ENCODE peak calls at places on chromosomes 11 and 22, in five cellular contexts. One of them, this sample, is unnamed.

GRCh38 chr11:133012803-133013202 is 519.5 kb downstream of the OPCML start:
- DNase-seq in WTC11: no peak
- DNase-seq in H1: no peak
- DNase-seq in A549: no peak
- DNase-seq in endothelial cell of umbilical vein: no peak
- DNase-seq in this sample: no peak

GRCh38 chr22:22005945-22006595 is 23.5 kb upstream of the TOP3B start:
- DNase-seq in H1: no peak
- DNase-seq in A549: no peak
- DNase-seq in WTC11: no peak
- DNase-seq in endothelial cell of umbilical vein: no peak
- DNase-seq in this sample: no peak

GRCh38 chr11:15969281-15969680 is 387.1 kb downstream of the SOX6 start:
- DNase-seq in A549: peak; percentile 35
- DNase-seq in WTC11: no peak
- DNase-seq in endothelial cell of umbilical vein: peak; percentile 85
- DNase-seq in H1: no peak
- DNase-seq in this sample: peak; percentile 78

GRCh38 chr11:121534131-121535093 is 81.6 kb upstream of the SORL1-AS1 start:
- DNase-seq in WTC11: no peak
- DNase-seq in H1: no peak
- DNase-seq in endothelial cell of umbilical vein: no peak
- DNase-seq in A549: no peak
- DNase-seq in this sample: no peak

GRCh38 chr11:35567737-35568465 is 42.5 kb upstream of the PAMR1 start:
- DNase-seq in endothelial cell of umbilical vein: no peak
- DNase-seq in WTC11: no peak
- DNase-seq in A549: no peak
- DNase-seq in H1: no peak
- DNase-seq in this sample: no peak

GRCh38 chr11:27487706-27488105 is 15.1 kb upstream of the LGR4 start:
- DNase-seq in endothelial cell of umbilical vein: no peak
- DNase-seq in WTC11: no peak
- DNase-seq in H1: no peak
- DNase-seq in A549: no peak
- DNase-seq in this sample: no peak

GRCh38 chr11:66267379-66268209 is 845 bp upstream of the RAB1B start:
- DNase-seq in A549: peak; percentile 73
- DNase-seq in WTC11: peak; percentile 86
- DNase-seq in H1: peak; percentile 51
- DNase-seq in endothelial cell of umbilical vein: peak; percentile 91
- DNase-seq in this sample: peak; percentile 89

GRCh38 chr11:64723907-64724862 is 1.2 kb upstream of the NRXN2 start:
- DNase-seq in H1: no peak
- DNase-seq in endothelial cell of umbilical vein: no peak
- DNase-seq in A549: no peak
- DNase-seq in WTC11: no peak
- DNase-seq in this sample: peak; percentile 55

GRCh38 chr11:17063171-17064002 is 14.1 kb downstream of the RPS13 start:
- DNase-seq in H1: peak; percentile 46
- DNase-seq in WTC11: peak; percentile 88
- DNase-seq in A549: peak; percentile 54
- DNase-seq in endothelial cell of umbilical vein: peak; percentile 46
- DNase-seq in this sample: peak; percentile 66

GRCh38 chr11:105389952-105390351 is 219.9 kb upstream of the GRIA4 start:
- DNase-seq in H1: peak; percentile 19
- DNase-seq in WTC11: peak; percentile 51
- DNase-seq in endothelial cell of umbilical vein: no peak
- DNase-seq in A549: no peak
- DNase-seq in this sample: no peak

GRCh38 chr11:130427581-130428211 is 713 bp downstream of the ADAMTS8 start:
- DNase-seq in WTC11: peak; percentile 60
- DNase-seq in H1: no peak
- DNase-seq in A549: no peak
- DNase-seq in endothelial cell of umbilical vein: no peak
- DNase-seq in this sample: no peak

GRCh38 chr11:122853971-122854446 is 15.7 kb downstream of the CRTAM start:
- DNase-seq in endothelial cell of umbilical vein: peak; percentile 78
- DNase-seq in A549: peak; percentile 65
- DNase-seq in H1: no peak
- DNase-seq in WTC11: peak; percentile 39
- DNase-seq in this sample: peak; percentile 79

GRCh38 chr11:86664930-86665329 is 7.5 kb downstream of the ME3 start:
- DNase-seq in WTC11: no peak
- DNase-seq in H1: no peak
- DNase-seq in endothelial cell of umbilical vein: no peak
- DNase-seq in A549: no peak
- DNase-seq in this sample: no peak

GRCh38 chr11:66316849-66317251 is at the start of gene CD248:
- DNase-seq in WTC11: peak; percentile 59
- DNase-seq in A549: no peak
- DNase-seq in H1: no peak
- DNase-seq in endothelial cell of umbilical vein: peak; percentile 15
- DNase-seq in this sample: peak; percentile 87

GRCh38 chr22:33438273-33438672 is 380.1 kb upstream of the SYN3 start:
- DNase-seq in endothelial cell of umbilical vein: no peak
- DNase-seq in A549: peak; percentile 54
- DNase-seq in WTC11: no peak
- DNase-seq in H1: no peak
- DNase-seq in this sample: peak; percentile 78

GRCh38 chr11:64760759-64761417 is 1.1 kb upstream of the PYGM start:
- DNase-seq in endothelial cell of umbilical vein: no peak
- DNase-seq in H1: no peak
- DNase-seq in WTC11: no peak
- DNase-seq in A549: no peak
- DNase-seq in this sample: no peak

GRCh38 chr11:96061094-96061493 is 137.2 kb upstream of the MTMR2 start:
- DNase-seq in endothelial cell of umbilical vein: no peak
- DNase-seq in WTC11: no peak
- DNase-seq in H1: no peak
- DNase-seq in A549: no peak
- DNase-seq in this sample: no peak

GRCh38 chr22:45451988-45452387 is 38.5 kb downstream of the RIBC2 start:
- DNase-seq in WTC11: no peak
- DNase-seq in H1: no peak
- DNase-seq in endothelial cell of umbilical vein: no peak
- DNase-seq in A549: no peak
- DNase-seq in this sample: no peak

GRCh38 chr11:134510171-134510570 is 98.1 kb upstream of the B3GAT1 start:
- DNase-seq in endothelial cell of umbilical vein: no peak
- DNase-seq in WTC11: no peak
- DNase-seq in A549: no peak
- DNase-seq in H1: no peak
- DNase-seq in this sample: no peak

GRCh38 chr11:12031856-12032526 is 23.6 kb upstream of the DKK3 start:
- DNase-seq in WTC11: no peak
- DNase-seq in endothelial cell of umbilical vein: no peak
- DNase-seq in A549: no peak
- DNase-seq in H1: no peak
- DNase-seq in this sample: no peak

GRCh38 chr11:72349616-72350218 is 84.6 kb downstream of the CLPB start:
- DNase-seq in A549: no peak
- DNase-seq in WTC11: no peak
- DNase-seq in endothelial cell of umbilical vein: no peak
- DNase-seq in H1: no peak
- DNase-seq in this sample: peak; percentile 19

GRCh38 chr11:61266602-61267001 is 25.6 kb downstream of the PGA5 start:
- DNase-seq in H1: no peak
- DNase-seq in WTC11: no peak
- DNase-seq in endothelial cell of umbilical vein: no peak
- DNase-seq in A549: no peak
- DNase-seq in this sample: no peak

GRCh38 chr11:61158691-61159381 is 2.4 kb downstream of the VPS37C start:
- DNase-seq in A549: no peak
- DNase-seq in H1: no peak
- DNase-seq in WTC11: no peak
- DNase-seq in endothelial cell of umbilical vein: peak; percentile 75
- DNase-seq in this sample: no peak

GRCh38 chr11:88179141-88179540 is 3.9 kb upstream of the RAB38 start:
- DNase-seq in WTC11: no peak
- DNase-seq in H1: no peak
- DNase-seq in A549: no peak
- DNase-seq in endothelial cell of umbilical vein: no peak
- DNase-seq in this sample: no peak

GRCh38 chr11:62122076-62122475 is 1.7 kb upstream of the INCENP start:
- DNase-seq in A549: peak; percentile 11
- DNase-seq in H1: no peak
- DNase-seq in WTC11: peak; percentile 35
- DNase-seq in endothelial cell of umbilical vein: no peak
- DNase-seq in this sample: peak; percentile 54

GRCh38 chr11:64007629-64008282 is 21.5 kb downstream of the OTUB1 start:
- DNase-seq in WTC11: peak; percentile 64
- DNase-seq in endothelial cell of umbilical vein: peak; percentile 45
- DNase-seq in A549: peak; percentile 86
- DNase-seq in H1: no peak
- DNase-seq in this sample: no peak

GRCh38 chr22:46695346-46696224 is 42.5 kb downstream of the CERK start:
- DNase-seq in H1: no peak
- DNase-seq in A549: no peak
- DNase-seq in WTC11: no peak
- DNase-seq in endothelial cell of umbilical vein: no peak
- DNase-seq in this sample: no peak

GRCh38 chr11:119759324-119759723 is 30.3 kb upstream of the NECTIN1 start:
- DNase-seq in A549: no peak
- DNase-seq in WTC11: no peak
- DNase-seq in H1: no peak
- DNase-seq in endothelial cell of umbilical vein: no peak
- DNase-seq in this sample: peak; percentile 81

GRCh38 chr22:42357634-42358296 is 74.4 kb downstream of the NFAM1 start:
- DNase-seq in endothelial cell of umbilical vein: no peak
- DNase-seq in WTC11: no peak
- DNase-seq in A549: no peak
- DNase-seq in H1: no peak
- DNase-seq in this sample: no peak

GRCh38 chr22:46862418-46863324 is 100.2 kb downstream of the TBC1D22A start:
- DNase-seq in A549: no peak
- DNase-seq in WTC11: no peak
- DNase-seq in endothelial cell of umbilical vein: no peak
- DNase-seq in H1: no peak
- DNase-seq in this sample: no peak

GRCh38 chr22:38172016-38172431 is 9.6 kb downstream of the PLA2G6 start:
- DNase-seq in A549: no peak
- DNase-seq in H1: no peak
- DNase-seq in WTC11: no peak
- DNase-seq in endothelial cell of umbilical vein: peak; percentile 78
- DNase-seq in this sample: no peak

GRCh38 chr11:40306938-40307548 is 1152.4 kb downstream of the LRRC4C start:
- DNase-seq in H1: no peak
- DNase-seq in WTC11: no peak
- DNase-seq in endothelial cell of umbilical vein: peak; percentile 64
- DNase-seq in A549: peak; percentile 25
- DNase-seq in this sample: peak; percentile 56

GRCh38 chr22:19895160-19895849 is 40.6 kb upstream of the GNB1L start:
- DNase-seq in H1: no peak
- DNase-seq in endothelial cell of umbilical vein: no peak
- DNase-seq in WTC11: no peak
- DNase-seq in A549: no peak
- DNase-seq in this sample: no peak

GRCh38 chr11:117950999-117951961 is 22.1 kb upstream of the TMPRSS13 start:
- DNase-seq in H1: no peak
- DNase-seq in endothelial cell of umbilical vein: no peak
- DNase-seq in WTC11: no peak
- DNase-seq in A549: no peak
- DNase-seq in this sample: peak; percentile 88

GRCh38 chr11:221998-222789 is 13.9 kb downstream of the SIRT3 start:
- DNase-seq in WTC11: no peak
- DNase-seq in H1: no peak
- DNase-seq in A549: no peak
- DNase-seq in endothelial cell of umbilical vein: no peak
- DNase-seq in this sample: no peak

GRCh38 chr11:108556019-108556418 is 37.5 kb downstream of the EXPH5 start:
- DNase-seq in A549: no peak
- DNase-seq in H1: no peak
- DNase-seq in WTC11: no peak
- DNase-seq in endothelial cell of umbilical vein: no peak
- DNase-seq in this sample: no peak

GRCh38 chr11:108558222-108558621 is 35.3 kb downstream of the EXPH5 start:
- DNase-seq in WTC11: no peak
- DNase-seq in H1: no peak
- DNase-seq in A549: no peak
- DNase-seq in endothelial cell of umbilical vein: no peak
- DNase-seq in this sample: no peak

GRCh38 chr11:108561535-108561991 is 32.0 kb downstream of the EXPH5 start:
- DNase-seq in A549: no peak
- DNase-seq in H1: no peak
- DNase-seq in endothelial cell of umbilical vein: no peak
- DNase-seq in WTC11: no peak
- DNase-seq in this sample: no peak

GRCh38 chr11:108559904-108560303 is 33.7 kb downstream of the EXPH5 start:
- DNase-seq in H1: no peak
- DNase-seq in endothelial cell of umbilical vein: no peak
- DNase-seq in WTC11: no peak
- DNase-seq in A549: no peak
- DNase-seq in this sample: no peak

GRCh38 chr11:108559340-108559739 is 34.2 kb downstream of the EXPH5 start:
- DNase-seq in H1: no peak
- DNase-seq in WTC11: no peak
- DNase-seq in endothelial cell of umbilical vein: no peak
- DNase-seq in A549: no peak
- DNase-seq in this sample: no peak
- TF ChIP-seq MAX in H1: no peak
- TF ChIP-seq MAX in WTC11: no peak
- TF ChIP-seq MAX in endothelial cell of umbilical vein: no peak
- TF ChIP-seq MAX in A549: no peak
- TF ChIP-seq MAX in this sample: no peak

GRCh38 chr22:48960576-48960975 is 867.1 kb downstream of the BRD1 start:
- DNase-seq in H1: no peak
- DNase-seq in WTC11: no peak
- DNase-seq in A549: no peak
- DNase-seq in endothelial cell of umbilical vein: no peak
- DNase-seq in this sample: no peak
- TF ChIP-seq MAX in H1: no peak
- TF ChIP-seq MAX in WTC11: no peak
- TF ChIP-seq MAX in A549: no peak
- TF ChIP-seq MAX in endothelial cell of umbilical vein: no peak
- TF ChIP-seq MAX in this sample: no peak

GRCh38 chr11:126719740-126720139 is 280.8 kb downstream of the KIRREL3 start:
- DNase-seq in endothelial cell of umbilical vein: no peak
- DNase-seq in WTC11: no peak
- DNase-seq in H1: no peak
- DNase-seq in A549: no peak
- DNase-seq in this sample: no peak
- TF ChIP-seq MAX in endothelial cell of umbilical vein: no peak
- TF ChIP-seq MAX in WTC11: no peak
- TF ChIP-seq MAX in H1: no peak
- TF ChIP-seq MAX in A549: no peak
- TF ChIP-seq MAX in this sample: no peak

GRCh38 chr11:113046866-113047265 is 85.6 kb downstream of the NCAM1 start:
- DNase-seq in H1: no peak
- DNase-seq in endothelial cell of umbilical vein: no peak
- DNase-seq in WTC11: no peak
- DNase-seq in A549: no peak
- DNase-seq in this sample: no peak

GRCh38 chr11:113043704-113044103 is 82.5 kb downstream of the NCAM1 start:
- DNase-seq in WTC11: no peak
- DNase-seq in A549: no peak
- DNase-seq in endothelial cell of umbilical vein: no peak
- DNase-seq in H1: no peak
- DNase-seq in this sample: no peak

GRCh38 chr11:113048820-113049555 is 87.8 kb downstream of the NCAM1 start:
- DNase-seq in endothelial cell of umbilical vein: no peak
- DNase-seq in WTC11: no peak
- DNase-seq in H1: no peak
- DNase-seq in A549: no peak
- DNase-seq in this sample: no peak

GRCh38 chr11:113045146-113045545 is 83.9 kb downstream of the NCAM1 start:
- DNase-seq in WTC11: no peak
- DNase-seq in endothelial cell of umbilical vein: no peak
- DNase-seq in H1: no peak
- DNase-seq in A549: no peak
- DNase-seq in this sample: no peak
- TF ChIP-seq MAX in WTC11: no peak
- TF ChIP-seq MAX in endothelial cell of umbilical vein: no peak
- TF ChIP-seq MAX in H1: no peak
- TF ChIP-seq MAX in A549: no peak
- TF ChIP-seq MAX in this sample: no peak

This sample was measured in NB4.